ENCODE peak calls at places on chromosomes 6 and 20, in eight cellular contexts. U is GM20000, C is Peyer's patch, L is choroid plexus epithelial cell, J is RWPE1, V is Calu3, E is right lobe of liver, M is epithelial cell of proximal tubule. Z is an unnamed sample.

GRCh38 chr6:48933136-48933535 is 529.9 kb downstream of the MMUT start:
- DNase-seq in C (no peak), E (no peak), J (no peak), U (no peak), V (no peak), M (no peak), L (no peak), Z (no peak)

GRCh38 chr6:73134588-73134987 is 90.7 kb downstream of the KHDC1L start:
- DNase-seq in M (no peak), J (no peak), V (peak; percentile 7), L (peak; percentile 58), U (no peak), C (no peak), E (peak; percentile 45), Z (no peak)

GRCh38 chr6:42021847-42022754 is 28.2 kb upstream of the TAF8 start:
- DNase-seq in M (no peak), J (no peak), C (no peak), U (no peak), V (no peak), L (no peak), E (no peak), Z (peak; percentile 87)

GRCh38 chr6:170261643-170262480 is 29.0 kb downstream of the DLL1 start:
- DNase-seq in E (peak; percentile 35), C (no peak), L (no peak), U (no peak), J (no peak), V (no peak), M (no peak), Z (no peak)

GRCh38 chr6:52284131-52284459 is 447 bp downstream of the MCM3 start:
- DNase-seq in C (no peak), J (peak; percentile 20), V (peak; percentile 47), L (peak; percentile 37), E (no peak), U (peak; percentile 16), M (no peak), Z (no peak)

GRCh38 chr6:53496100-53496499 is 48.8 kb downstream of the GCLC start:
- DNase-seq in C (no peak), E (no peak), U (no peak), V (no peak), L (no peak), J (no peak), M (no peak), Z (no peak)

GRCh38 chr6:142300758-142301251 is 1.0 kb upstream of the ADGRG6 start:
- DNase-seq in J (peak; percentile 81), L (peak; percentile 61), E (peak; percentile 59), V (peak; percentile 70), M (no peak), U (no peak), C (peak; percentile 57), Z (no peak)

GRCh38 chr6:1910621-1911407 is 301.1 kb downstream of the FOXC1 start:
- DNase-seq in L (peak; percentile 11), C (no peak), V (no peak), M (no peak), U (no peak), J (no peak), E (no peak), Z (no peak)

GRCh38 chr20:61753196-61753942 is 312.3 kb downstream of the TAF4 start:
- DNase-seq in L (peak; percentile 70), U (no peak), J (peak; percentile 57), E (peak; percentile 15), V (peak; percentile 16), M (peak; percentile 33), C (peak; percentile 3), Z (no peak)

GRCh38 chr6:122014961-122015360 is 384.5 kb upstream of the HSF2 start:
- DNase-seq in J (no peak), L (peak; percentile 82), M (no peak), V (no peak), E (no peak), C (no peak), U (no peak), Z (no peak)

GRCh38 chr20:35619196-35620095 is 3.8 kb downstream of the SPAG4 start:
- DNase-seq in L (peak; percentile 83), U (peak; percentile 78), M (no peak), C (peak; percentile 81), E (peak; percentile 88), V (peak; percentile 96), J (peak; percentile 98), Z (peak; percentile 80)

GRCh38 chr6:42279144-42279781 is 61.6 kb upstream of the MRPS10 start:
- DNase-seq in C (peak; percentile 83), M (no peak), L (peak; percentile 40), J (peak; percentile 84), U (no peak), E (no peak), V (peak; percentile 58), Z (no peak)

GRCh38 chr6:169445661-169446581 is 192.3 kb upstream of the THBS2 start:
- DNase-seq in E (no peak), L (no peak), J (no peak), C (no peak), U (no peak), V (peak; percentile 41), M (no peak), Z (no peak)

GRCh38 chr20:62749851-62750445 is 41.3 kb downstream of the NTSR1 start:
- DNase-seq in E (peak; percentile 37), C (no peak), J (no peak), M (no peak), L (no peak), V (no peak), U (no peak), Z (no peak)

GRCh38 chr6:12014027-12014872 is 2.1 kb downstream of the HIVEP1 start:
- DNase-seq in L (peak; percentile 90), C (no peak), M (no peak), V (no peak), J (no peak), U (no peak), E (no peak), Z (no peak)

GRCh38 chr20:4681971-4682370 is 39.7 kb upstream of the PRND start:
- DNase-seq in M (no peak), L (peak; percentile 28), C (no peak), U (no peak), E (no peak), J (peak; percentile 69), V (no peak), Z (no peak)

GRCh38 chr6:144615870-144616269 is 330.7 kb downstream of the UTRN start:
- DNase-seq in J (no peak), V (no peak), C (no peak), U (no peak), E (no peak), L (no peak), M (no peak), Z (no peak)

GRCh38 chr20:14956538-14956937 is 619.1 kb upstream of the FLRT3 start:
- DNase-seq in C (no peak), V (no peak), E (no peak), L (no peak), U (no peak), J (no peak), M (no peak), Z (no peak)

GRCh38 chr6:49980898-49981297 is 11.5 kb upstream of the DEFB113 start:
- DNase-seq in C (no peak), E (no peak), M (no peak), V (no peak), U (peak; percentile 4), J (peak; percentile 7), L (no peak), Z (no peak)

DNA sequence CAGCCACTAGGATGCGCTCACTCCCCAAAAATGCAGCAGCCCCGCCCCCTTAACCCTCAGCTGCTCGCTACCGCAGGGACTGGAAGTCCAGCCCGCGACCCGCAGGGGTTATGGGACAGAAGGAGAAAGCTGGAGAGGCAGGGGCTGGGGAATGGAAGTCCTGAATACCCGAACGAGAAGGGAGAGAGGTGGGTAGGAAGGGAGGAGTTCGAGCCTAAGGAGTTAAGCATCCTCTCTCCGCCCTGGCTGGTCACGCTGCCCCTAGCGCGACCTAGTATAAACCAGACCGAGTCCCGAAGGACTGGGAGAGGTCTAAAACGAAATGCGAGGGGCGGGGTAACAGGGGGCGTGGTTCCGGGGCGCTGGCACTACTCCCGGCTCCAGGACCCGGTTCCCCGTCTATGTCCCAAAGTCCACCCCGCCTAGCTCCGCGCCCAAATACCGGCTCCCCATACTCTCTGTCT is 448 bp upstream of the DDAH2 start:
- DNase-seq in U (peak; percentile 83), E (peak; percentile 93), C (peak; percentile 95), V (peak; percentile 98), M (no peak), J (peak; percentile 90), L (peak; percentile 91), Z (peak; percentile 89)
- TF ChIP-seq CTCF in U (no peak), E (peak; percentile 53), C (no peak), V (no peak), M (no peak), J (peak; percentile 53), L (no peak), Z (peak; percentile 89)

GRCh38 chr6:157337766-157338165 is 14.4 kb upstream of the TMEM242 start:
- DNase-seq in J (no peak), M (no peak), L (no peak), E (no peak), V (no peak), C (no peak), U (no peak), Z (no peak)

GRCh38 chr6:157335829-157336228 is 12.5 kb upstream of the TMEM242 start:
- DNase-seq in E (no peak), C (no peak), U (no peak), M (no peak), L (no peak), V (no peak), J (no peak), Z (no peak)

GRCh38 chr6:157333956-157334355 is 10.6 kb upstream of the TMEM242 start:
- DNase-seq in M (no peak), E (no peak), J (no peak), U (no peak), C (no peak), L (no peak), V (no peak), Z (no peak)

GRCh38 chr6:157343732-157344131 is 20.4 kb upstream of the TMEM242 start:
- DNase-seq in E (no peak), J (no peak), V (no peak), C (no peak), L (no peak), M (no peak), U (no peak), Z (no peak)

DNA sequence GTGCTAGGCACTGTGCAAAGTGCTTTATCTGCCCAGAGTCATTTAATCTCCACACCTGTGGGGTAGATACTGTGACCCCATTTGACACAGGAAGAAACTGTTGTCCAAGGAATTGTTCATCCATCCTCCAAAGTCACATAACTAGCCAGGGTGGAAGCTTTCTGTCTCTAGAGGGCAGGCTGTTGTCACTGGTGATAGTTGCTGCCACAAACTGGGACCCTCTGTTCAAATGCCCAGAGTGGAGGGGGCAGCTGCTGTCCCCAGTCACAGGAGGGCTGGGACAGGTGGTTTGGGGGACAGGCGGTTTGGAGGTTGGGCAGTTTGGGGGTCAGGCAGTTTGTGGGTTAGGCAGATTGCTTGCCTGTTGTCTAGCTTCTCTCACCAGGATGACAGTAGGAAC is 16.1 kb upstream of the TMEM242 start:
- DNase-seq in J (no peak), L (no peak), V (no peak), U (no peak), M (no peak), C (no peak), E (no peak), Z (no peak)
- TF ChIP-seq CTCF in J (no peak), L (peak; percentile 38), V (no peak), U (no peak), M (peak; percentile 41), C (peak; percentile 10), E (peak; percentile 20), Z (no peak)

GRCh38 chr20:44118185-44119034 is 68.6 kb downstream of the JPH2 start:
- DNase-seq in U (no peak), J (no peak), L (no peak), V (no peak), M (no peak), C (no peak), E (no peak), Z (no peak)
- TF ChIP-seq CTCF in U (no peak), J (no peak), L (no peak), V (no peak), M (no peak), C (no peak), E (no peak), Z (no peak)

GRCh38 chr6:36245572-36246031 is 24.3 kb upstream of the PNPLA1 start:
- DNase-seq in M (no peak), C (peak; percentile 64), V (no peak), U (no peak), L (no peak), J (no peak), E (no peak), Z (no peak)
- TF ChIP-seq CTCF in M (peak; percentile 29), C (peak; percentile 50), V (no peak), U (no peak), L (peak; percentile 32), J (no peak), E (no peak), Z (no peak)